ENCODE peak calls at places on chromosomes 2 and 18, in four cellular contexts. E, L, X and N are unnamed samples.

GRCh38 chr2:170770008-170770303 is 222 bp upstream of the ERICH2 start:
- DNase-seq in L (no peak), X (no peak), E (no peak), N (no peak)

GRCh38 chr2:152222975-152223638 is 47.5 kb upstream of the STAM2 start:
- DNase-seq in L (no peak), X (peak; percentile 84), E (peak; percentile 98), N (no peak)

GRCh38 chr2:209298601-209299000 is 125.2 kb upstream of the MAP2 start:
- DNase-seq in X (no peak), L (no peak), E (no peak), N (no peak)

GRCh38 chr2:241496904-241497877 is 11.2 kb downstream of the STK25 start:
- DNase-seq in L (no peak), X (no peak), E (no peak), N (no peak)

GRCh38 chr18:36692909-36693308 is 135.9 kb downstream of the TPGS2 start:
- DNase-seq in E (no peak), L (no peak), X (no peak), N (no peak)

GRCh38 chr2:58289029-58289428 is 47.9 kb upstream of the FANCL start:
- DNase-seq in X (no peak), E (no peak), L (no peak), N (no peak)

GRCh38 chr2:144890828-144891227 is 370.9 kb upstream of the ZEB2 start:
- DNase-seq in X (peak; percentile 51), E (peak; percentile 57), L (no peak), N (no peak)

GRCh38 chr2:128776461-128776971 is 457.8 kb upstream of the HS6ST1 start:
- DNase-seq in X (no peak), E (no peak), L (no peak), N (no peak)

GRCh38 chr2:96142217-96143113 is 2.8 kb downstream of the DUSP2 start:
- DNase-seq in E (no peak), X (no peak), L (no peak), N (peak; percentile 10)

GRCh38 chr2:10533811-10534321 is 85.7 kb upstream of the ODC1 start:
- DNase-seq in L (no peak), E (peak; percentile 48), X (no peak), N (no peak)

GRCh38 chr2:109064660-109065306 is 64.2 kb upstream of the SH3RF3 start:
- DNase-seq in X (no peak), E (no peak), L (no peak), N (no peak)

GRCh38 chr2:161965994-161966393 is 108.0 kb downstream of the DPP4 start:
- DNase-seq in X (no peak), L (no peak), E (no peak), N (no peak)

GRCh38 chr2:37656512-37657423 is 14.7 kb downstream of the CDC42EP3 start:
- DNase-seq in X (no peak), L (no peak), E (no peak), N (no peak)

GRCh38 chr2:240014327-240014726 is 10.8 kb downstream of the NDUFA10 start:
- DNase-seq in E (no peak), X (no peak), L (no peak), N (no peak)

GRCh38 chr18:58859935-58860334 is 4.7 kb upstream of the ZNF532 start:
- DNase-seq in E (no peak), L (no peak), X (no peak), N (no peak)

GRCh38 chr2:14994721-14995120 is 362.2 kb downstream of the LRATD1 start:
- DNase-seq in E (no peak), L (no peak), X (no peak), N (no peak)

GRCh38 chr2:173589604-173590277 is 235.1 kb downstream of the CDCA7 start:
- DNase-seq in X (no peak), E (no peak), L (no peak), N (no peak)

GRCh38 chr2:86833315-86833714 is 28.4 kb downstream of the CD8B start:
- DNase-seq in X (no peak), E (no peak), L (no peak), N (no peak)

GRCh38 chr2:46947841-46948240 is 32.2 kb upstream of the MCFD2 start:
- DNase-seq in E (no peak), L (no peak), X (no peak), N (no peak)

GRCh38 chr2:108988796-108989713 is at the start of gene EDAR:
- DNase-seq in E (peak; percentile 41), X (no peak), L (peak; percentile 31), N (peak; percentile 34)

DNA sequence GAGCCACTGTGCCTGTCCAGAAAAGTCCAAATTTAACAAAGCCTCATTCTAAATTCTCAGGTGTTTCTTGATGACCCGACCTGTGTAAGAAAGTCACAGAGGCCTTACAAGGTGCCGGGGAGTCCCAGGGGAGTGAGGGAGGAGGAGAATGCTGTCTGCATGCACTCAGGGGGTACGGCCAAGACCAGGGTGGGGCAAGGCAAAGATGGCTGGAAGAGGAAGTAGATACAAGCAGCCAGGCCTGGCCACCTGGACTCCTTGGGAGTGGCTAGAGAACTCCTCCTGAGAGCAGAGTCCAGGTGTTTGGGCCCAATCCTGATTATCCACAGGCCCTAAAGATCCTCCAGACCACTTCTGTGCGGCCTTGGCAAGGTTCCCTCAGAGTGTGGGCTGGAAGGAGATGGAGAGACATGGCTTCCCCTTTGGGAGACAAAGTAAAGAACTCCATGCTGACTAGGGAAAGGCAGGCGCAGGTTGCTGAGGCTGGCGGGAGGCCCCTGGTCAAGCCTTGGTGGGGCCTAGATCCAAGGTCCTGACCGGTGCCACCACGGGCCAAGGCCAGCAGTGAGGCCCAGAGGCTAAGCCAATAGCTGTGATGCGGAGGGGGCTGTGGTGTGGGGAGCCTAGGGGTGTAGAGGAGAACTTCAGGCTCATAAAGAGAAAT is 74.7 kb downstream of the COPS8 start:
- DNase-seq in X (no peak), L (no peak), E (no peak), N (no peak)
- TF ChIP-seq CTCF in X (no peak), L (no peak), E (no peak), N (no peak)

GRCh38 chr2:27306136-27306535 is 2.1 kb downstream of the UCN start:
- DNase-seq in E (no peak), X (no peak), L (no peak), N (no peak)

GRCh38 chr2:27305516-27305915 is 2.7 kb downstream of the UCN start:
- DNase-seq in E (no peak), X (no peak), L (no peak), N (no peak)

GRCh38 chr2:27308359-27308875 is at the start of gene UCN:
- DNase-seq in E (peak; percentile 62), X (peak; percentile 54), L (peak; percentile 44), N (peak; percentile 63)

GRCh38 chr2:27307545-27308358 is 493 bp downstream of the UCN start:
- DNase-seq in X (no peak), L (no peak), E (no peak), N (peak; percentile 57)

GRCh38 chr2:27306657-27307544 is 1.3 kb downstream of the UCN start:
- DNase-seq in E (no peak), X (no peak), L (no peak), N (peak; percentile 42)
- TF ChIP-seq CTCF in E (peak; percentile 27), X (no peak), L (no peak), N (no peak)

GRCh38 chr2:155250800-155251199 is 552.3 kb downstream of the KCNJ3 start:
- DNase-seq in L (no peak), E (no peak), X (no peak), N (no peak)
- TF ChIP-seq CTCF in L (peak; percentile 33), E (no peak), X (peak; percentile 50), N (no peak)

GRCh38 chr2:157793053-157793612 is 83.0 kb downstream of the ACVR1 start:
- DNase-seq in X (no peak), L (no peak), E (no peak), N (no peak)
- TF ChIP-seq CTCF in X (peak; percentile 47), L (peak; percentile 52), E (peak; percentile 26), N (peak; percentile 66)